ENCODE peak calls at places on chromosomes 13 and 19, in nine cellular contexts. One of them, this sample, is unnamed.

GRCh38 chr19:10643968-10644290 is 10.2 kb upstream of the ILF3 start:
- DNase-seq in psoas muscle: no peak
- DNase-seq in DMS 273 treated with DMSO at 0.1 percent for 48 hours: no peak
- DNase-seq in DMS53: no peak
- DNase-seq in BE2C: no peak
- DNase-seq in AG09319: no peak
- DNase-seq in HCT116: no peak
- DNase-seq in GM12891: no peak
- DNase-seq in COR-L47: no peak
- DNase-seq in this sample: no peak

GRCh38 chr13:47553329-47553977 is 447.6 kb downstream of the SUCLA2 start:
- DNase-seq in psoas muscle: no peak
- DNase-seq in DMS 273 treated with DMSO at 0.1 percent for 48 hours: no peak
- DNase-seq in DMS53: no peak
- DNase-seq in BE2C: no peak
- DNase-seq in AG09319: no peak
- DNase-seq in HCT116: no peak
- DNase-seq in GM12891: no peak
- DNase-seq in COR-L47: no peak
- DNase-seq in this sample: no peak

GRCh38 chr13:64371045-64371444 is 2859.1 kb downstream of the PCDH9 start:
- DNase-seq in psoas muscle: no peak
- DNase-seq in DMS 273 treated with DMSO at 0.1 percent for 48 hours: no peak
- DNase-seq in DMS53: no peak
- DNase-seq in BE2C: no peak
- DNase-seq in AG09319: no peak
- DNase-seq in HCT116: peak
- DNase-seq in GM12891: no peak
- DNase-seq in COR-L47: no peak
- DNase-seq in this sample: no peak

GRCh38 chr13:26621731-26622401 is 64.4 kb downstream of the WASF3 start:
- DNase-seq in psoas muscle: no peak
- DNase-seq in DMS 273 treated with DMSO at 0.1 percent for 48 hours: no peak
- DNase-seq in DMS53: no peak
- DNase-seq in BE2C: no peak
- DNase-seq in AG09319: no peak
- DNase-seq in HCT116: no peak
- DNase-seq in GM12891: no peak
- DNase-seq in COR-L47: no peak
- DNase-seq in this sample: no peak

GRCh38 chr13:51887441-51887840 is 25.7 kb downstream of the CCDC70 start:
- DNase-seq in psoas muscle: no peak
- DNase-seq in DMS 273 treated with DMSO at 0.1 percent for 48 hours: no peak
- DNase-seq in DMS53: no peak
- DNase-seq in BE2C: no peak
- DNase-seq in AG09319: no peak
- DNase-seq in HCT116: no peak
- DNase-seq in GM12891: no peak
- DNase-seq in COR-L47: no peak
- DNase-seq in this sample: no peak

GRCh38 chr19:46624958-46625661 is at the start of gene PTGIR:
- DNase-seq in psoas muscle: peak
- DNase-seq in DMS 273 treated with DMSO at 0.1 percent for 48 hours: no peak
- DNase-seq in DMS53: peak
- DNase-seq in BE2C: no peak
- DNase-seq in AG09319: peak
- DNase-seq in HCT116: no peak
- DNase-seq in GM12891: no peak
- DNase-seq in COR-L47: no peak
- DNase-seq in this sample: no peak

GRCh38 chr19:19627716-19628498 is at the start of gene LPAR2:
- DNase-seq in psoas muscle: no peak
- DNase-seq in DMS 273 treated with DMSO at 0.1 percent for 48 hours: no peak
- DNase-seq in DMS53: peak
- DNase-seq in BE2C: no peak
- DNase-seq in AG09319: no peak
- DNase-seq in HCT116: peak
- DNase-seq in GM12891: peak
- DNase-seq in COR-L47: peak
- DNase-seq in this sample: peak

GRCh38 chr13:80529734-80530133 is 188.8 kb upstream of the SPRY2 start:
- DNase-seq in psoas muscle: no peak
- DNase-seq in DMS 273 treated with DMSO at 0.1 percent for 48 hours: no peak
- DNase-seq in DMS53: peak
- DNase-seq in BE2C: no peak
- DNase-seq in AG09319: no peak
- DNase-seq in HCT116: no peak
- DNase-seq in GM12891: no peak
- DNase-seq in COR-L47: no peak
- DNase-seq in this sample: no peak

GRCh38 chr19:3649888-3650287 is 23.3 kb upstream of the CACTIN start:
- DNase-seq in psoas muscle: no peak
- DNase-seq in DMS 273 treated with DMSO at 0.1 percent for 48 hours: no peak
- DNase-seq in DMS53: no peak
- DNase-seq in BE2C: no peak
- DNase-seq in AG09319: no peak
- DNase-seq in HCT116: no peak
- DNase-seq in GM12891: no peak
- DNase-seq in COR-L47: peak
- DNase-seq in this sample: no peak

GRCh38 chr19:17775991-17776803 is 18.7 kb upstream of the B3GNT3 start:
- DNase-seq in psoas muscle: no peak
- DNase-seq in DMS 273 treated with DMSO at 0.1 percent for 48 hours: no peak
- DNase-seq in DMS53: no peak
- DNase-seq in BE2C: no peak
- DNase-seq in AG09319: no peak
- DNase-seq in HCT116: no peak
- DNase-seq in GM12891: peak
- DNase-seq in COR-L47: no peak
- DNase-seq in this sample: no peak

GRCh38 chr13:59891053-59891452 is 272.7 kb downstream of the DIAPH3 start:
- DNase-seq in psoas muscle: no peak
- DNase-seq in DMS 273 treated with DMSO at 0.1 percent for 48 hours: no peak
- DNase-seq in DMS53: no peak
- DNase-seq in BE2C: no peak
- DNase-seq in AG09319: no peak
- DNase-seq in HCT116: no peak
- DNase-seq in GM12891: no peak
- DNase-seq in COR-L47: no peak
- DNase-seq in this sample: no peak

GRCh38 chr19:18349524-18350128 is 9.2 kb downstream of the PGPEP1 start:
- DNase-seq in psoas muscle: peak
- DNase-seq in DMS 273 treated with DMSO at 0.1 percent for 48 hours: no peak
- DNase-seq in DMS53: peak
- DNase-seq in BE2C: peak
- DNase-seq in AG09319: no peak
- DNase-seq in HCT116: no peak
- DNase-seq in GM12891: no peak
- DNase-seq in COR-L47: no peak
- DNase-seq in this sample: peak

GRCh38 chr19:54248016-54248601 is 5.5 kb upstream of the LILRA6 start:
- DNase-seq in psoas muscle: no peak
- DNase-seq in DMS 273 treated with DMSO at 0.1 percent for 48 hours: no peak
- DNase-seq in DMS53: no peak
- DNase-seq in BE2C: no peak
- DNase-seq in AG09319: no peak
- DNase-seq in HCT116: no peak
- DNase-seq in GM12891: no peak
- DNase-seq in COR-L47: no peak
- DNase-seq in this sample: no peak

GRCh38 chr13:43942301-43942700 is 62.6 kb downstream of the LACC1 start:
- DNase-seq in psoas muscle: no peak
- DNase-seq in DMS 273 treated with DMSO at 0.1 percent for 48 hours: no peak
- DNase-seq in DMS53: peak
- DNase-seq in BE2C: no peak
- DNase-seq in AG09319: no peak
- DNase-seq in HCT116: no peak
- DNase-seq in GM12891: no peak
- DNase-seq in COR-L47: no peak
- DNase-seq in this sample: no peak

GRCh38 chr13:77990973-77991372 is 72.3 kb upstream of the EDNRB start:
- DNase-seq in psoas muscle: no peak
- DNase-seq in DMS 273 treated with DMSO at 0.1 percent for 48 hours: no peak
- DNase-seq in DMS53: no peak
- DNase-seq in BE2C: no peak
- DNase-seq in AG09319: no peak
- DNase-seq in HCT116: no peak
- DNase-seq in GM12891: no peak
- DNase-seq in COR-L47: no peak
- DNase-seq in this sample: no peak

GRCh38 chr13:83214452-83214851 is 667.8 kb downstream of the SLITRK1 start:
- DNase-seq in psoas muscle: no peak
- DNase-seq in DMS 273 treated with DMSO at 0.1 percent for 48 hours: no peak
- DNase-seq in DMS53: no peak
- DNase-seq in BE2C: no peak
- DNase-seq in AG09319: no peak
- DNase-seq in HCT116: no peak
- DNase-seq in GM12891: no peak
- DNase-seq in COR-L47: no peak
- DNase-seq in this sample: no peak

GRCh38 chr19:4379383-4380253 is 20.7 kb downstream of the SH3GL1 start:
- DNase-seq in psoas muscle: peak
- DNase-seq in DMS 273 treated with DMSO at 0.1 percent for 48 hours: no peak
- DNase-seq in DMS53: peak
- DNase-seq in BE2C: no peak
- DNase-seq in AG09319: no peak
- DNase-seq in HCT116: no peak
- DNase-seq in GM12891: no peak
- DNase-seq in COR-L47: peak
- DNase-seq in this sample: no peak

GRCh38 chr19:42206871-42207755 is 10.4 kb downstream of the DEDD2 start:
- DNase-seq in psoas muscle: no peak
- DNase-seq in DMS 273 treated with DMSO at 0.1 percent for 48 hours: no peak
- DNase-seq in DMS53: no peak
- DNase-seq in BE2C: no peak
- DNase-seq in AG09319: no peak
- DNase-seq in HCT116: no peak
- DNase-seq in GM12891: no peak
- DNase-seq in COR-L47: no peak
- DNase-seq in this sample: no peak

GRCh38 chr19:16497837-16498236 is 1.6 kb downstream of the C19orf44 start:
- DNase-seq in psoas muscle: no peak
- DNase-seq in DMS 273 treated with DMSO at 0.1 percent for 48 hours: no peak
- DNase-seq in DMS53: no peak
- DNase-seq in BE2C: no peak
- DNase-seq in AG09319: no peak
- DNase-seq in HCT116: no peak
- DNase-seq in GM12891: no peak
- DNase-seq in COR-L47: no peak
- DNase-seq in this sample: no peak

GRCh38 chr13:101308247-101309013 is 107.9 kb downstream of the NALCN start:
- DNase-seq in psoas muscle: no peak
- DNase-seq in DMS 273 treated with DMSO at 0.1 percent for 48 hours: no peak
- DNase-seq in DMS53: no peak
- DNase-seq in BE2C: no peak
- DNase-seq in AG09319: no peak
- DNase-seq in HCT116: no peak
- DNase-seq in GM12891: no peak
- DNase-seq in COR-L47: no peak
- DNase-seq in this sample: no peak

GRCh38 chr13:50450279-50450678 is 393.2 kb downstream of the DLEU7 start:
- DNase-seq in psoas muscle: no peak
- DNase-seq in DMS 273 treated with DMSO at 0.1 percent for 48 hours: no peak
- DNase-seq in DMS53: no peak
- DNase-seq in BE2C: no peak
- DNase-seq in AG09319: no peak
- DNase-seq in HCT116: no peak
- DNase-seq in GM12891: no peak
- DNase-seq in COR-L47: no peak
- DNase-seq in this sample: no peak

GRCh38 chr13:40315416-40316064 is 350.9 kb downstream of the FOXO1 start:
- DNase-seq in psoas muscle: peak
- DNase-seq in DMS 273 treated with DMSO at 0.1 percent for 48 hours: no peak
- DNase-seq in DMS53: peak
- DNase-seq in BE2C: no peak
- DNase-seq in AG09319: no peak
- DNase-seq in HCT116: no peak
- DNase-seq in GM12891: no peak
- DNase-seq in COR-L47: no peak
- DNase-seq in this sample: no peak

GRCh38 chr13:110108348-110109139 is 198.4 kb downstream of the COL4A1 start:
- DNase-seq in psoas muscle: peak
- DNase-seq in DMS 273 treated with DMSO at 0.1 percent for 48 hours: no peak
- DNase-seq in DMS53: peak
- DNase-seq in BE2C: peak
- DNase-seq in AG09319: peak
- DNase-seq in HCT116: peak
- DNase-seq in GM12891: no peak
- DNase-seq in COR-L47: peak
- DNase-seq in this sample: peak

GRCh38 chr13:41295973-41296372 is 15.1 kb upstream of the NAA16 start:
- DNase-seq in psoas muscle: no peak
- DNase-seq in DMS 273 treated with DMSO at 0.1 percent for 48 hours: no peak
- DNase-seq in DMS53: no peak
- DNase-seq in BE2C: no peak
- DNase-seq in AG09319: no peak
- DNase-seq in HCT116: no peak
- DNase-seq in GM12891: no peak
- DNase-seq in COR-L47: no peak
- DNase-seq in this sample: no peak

GRCh38 chr19:15422311-15423075 is 3.7 kb upstream of the AKAP8L start:
- DNase-seq in psoas muscle: no peak
- DNase-seq in DMS 273 treated with DMSO at 0.1 percent for 48 hours: no peak
- DNase-seq in DMS53: no peak
- DNase-seq in BE2C: no peak
- DNase-seq in AG09319: no peak
- DNase-seq in HCT116: no peak
- DNase-seq in GM12891: no peak
- DNase-seq in COR-L47: no peak
- DNase-seq in this sample: no peak

GRCh38 chr13:20124303-20124702 is 36.5 kb downstream of the GJA3 start:
- DNase-seq in psoas muscle: no peak
- DNase-seq in DMS 273 treated with DMSO at 0.1 percent for 48 hours: no peak
- DNase-seq in DMS53: no peak
- DNase-seq in BE2C: no peak
- DNase-seq in AG09319: no peak
- DNase-seq in HCT116: no peak
- DNase-seq in GM12891: no peak
- DNase-seq in COR-L47: no peak
- DNase-seq in this sample: no peak

GRCh38 chr19:4115050-4115817 is 8.7 kb downstream of the MAP2K2 start:
- DNase-seq in psoas muscle: no peak
- DNase-seq in DMS 273 treated with DMSO at 0.1 percent for 48 hours: no peak
- DNase-seq in DMS53: no peak
- DNase-seq in BE2C: no peak
- DNase-seq in AG09319: no peak
- DNase-seq in HCT116: no peak
- DNase-seq in GM12891: peak
- DNase-seq in COR-L47: no peak
- DNase-seq in this sample: peak

GRCh38 chr13:40446365-40446764 is 220.1 kb downstream of the FOXO1 start:
- DNase-seq in psoas muscle: no peak
- DNase-seq in DMS 273 treated with DMSO at 0.1 percent for 48 hours: no peak
- DNase-seq in DMS53: peak
- DNase-seq in BE2C: no peak
- DNase-seq in AG09319: no peak
- DNase-seq in HCT116: no peak
- DNase-seq in GM12891: no peak
- DNase-seq in COR-L47: no peak
- DNase-seq in this sample: no peak

GRCh38 chr19:4373601-4374441 is 26.5 kb downstream of the SH3GL1 start:
- DNase-seq in psoas muscle: peak
- DNase-seq in DMS 273 treated with DMSO at 0.1 percent for 48 hours: no peak
- DNase-seq in DMS53: no peak
- DNase-seq in BE2C: peak
- DNase-seq in AG09319: no peak
- DNase-seq in HCT116: no peak
- DNase-seq in GM12891: no peak
- DNase-seq in COR-L47: no peak
- DNase-seq in this sample: no peak

GRCh38 chr19:2230807-2231533 is 5.2 kb downstream of the PLEKHJ1 start:
- DNase-seq in psoas muscle: no peak
- DNase-seq in DMS 273 treated with DMSO at 0.1 percent for 48 hours: no peak
- DNase-seq in DMS53: no peak
- DNase-seq in BE2C: no peak
- DNase-seq in AG09319: no peak
- DNase-seq in HCT116: no peak
- DNase-seq in GM12891: no peak
- DNase-seq in COR-L47: no peak
- DNase-seq in this sample: no peak

GRCh38 chr13:31199527-31199848 is 287 bp upstream of the B3GLCT start:
- DNase-seq in psoas muscle: no peak
- DNase-seq in DMS 273 treated with DMSO at 0.1 percent for 48 hours: no peak
- DNase-seq in DMS53: no peak
- DNase-seq in BE2C: no peak
- DNase-seq in AG09319: no peak
- DNase-seq in HCT116: no peak
- DNase-seq in GM12891: no peak
- DNase-seq in COR-L47: no peak
- DNase-seq in this sample: no peak